ENCODE peak calls at places on chromosomes 16 and 17, in four cellular contexts. S, H, O and Y are unnamed samples.

GRCh38 chr17:67366193-67367157 is at the start of gene PSMD12:
- DNase-seq in S (peak; percentile 96), H (peak; percentile 96), O (peak; percentile 88), Y (peak; percentile 97)

GRCh38 chr17:67211742-67212141 is 33.3 kb downstream of the HELZ start:
- DNase-seq in S (no peak), H (peak; percentile 69), O (no peak), Y (no peak)

GRCh38 chr17:80818871-80819270 is 172.8 kb upstream of the CHMP6 start:
- DNase-seq in S (no peak), H (no peak), O (no peak), Y (no peak)

GRCh38 chr17:16419929-16420271 is 4.5 kb downstream of the TRPV2 start:
- DNase-seq in S (peak; percentile 71), H (peak; percentile 89), O (no peak), Y (no peak)

GRCh38 chr17:6070895-6071511 is 824 bp downstream of the WSCD1 start:
- DNase-seq in S (no peak), H (peak; percentile 70), O (no peak), Y (no peak)

GRCh38 chr16:69193860-69194259 is 6.9 kb downstream of the SNTB2 start:
- DNase-seq in S (no peak), H (peak; percentile 50), O (no peak), Y (no peak)

GRCh38 chr17:57650548-57650947 is 94.6 kb downstream of the CCDC182 start:
- DNase-seq in S (no peak), H (no peak), O (no peak), Y (no peak)

GRCh38 chr17:38693700-38694329 is 11.3 kb upstream of the MLLT6 start:
- DNase-seq in S (no peak), H (peak; percentile 78), O (no peak), Y (no peak)

GRCh38 chr17:6172642-6173330 is 102.6 kb downstream of the WSCD1 start:
- DNase-seq in S (no peak), H (no peak), O (no peak), Y (no peak)

GRCh38 chr16:84840687-84841627 is 21.2 kb downstream of the CRISPLD2 start:
- DNase-seq in S (no peak), H (no peak), O (no peak), Y (no peak)

GRCh38 chr16:26149661-26150060 is 457.9 kb downstream of the HS3ST4 start:
- DNase-seq in S (no peak), H (no peak), O (no peak), Y (no peak)

GRCh38 chr16:73177896-73178295 is 130.0 kb upstream of the ZFHX3 start:
- DNase-seq in S (no peak), H (no peak), O (no peak), Y (peak; percentile 27)

GRCh38 chr16:87448866-87449265 is 44.0 kb downstream of the ZCCHC14 start:
- DNase-seq in S (no peak), H (no peak), O (no peak), Y (no peak)

GRCh38 chr16:74249281-74249680 is 47.3 kb upstream of the PSMD7 start:
- DNase-seq in S (peak; percentile 10), H (no peak), O (no peak), Y (no peak)

GRCh38 chr17:74531231-74531761 is at the start of gene CD300LB:
- DNase-seq in S (no peak), H (no peak), O (no peak), Y (peak; percentile 71)

GRCh38 chr17:64773836-64774761 is 112.0 kb upstream of the SMURF2 start:
- DNase-seq in S (peak; percentile 69), H (peak; percentile 76), O (peak; percentile 88), Y (peak; percentile 79)

GRCh38 chr17:71402661-71403141 is 718.1 kb upstream of the SOX9 start:
- DNase-seq in S (no peak), H (peak; percentile 11), O (no peak), Y (no peak)

GRCh38 chr16:86199871-86200700 is 301.1 kb downstream of the IRF8 start:
- DNase-seq in S (no peak), H (no peak), O (no peak), Y (no peak)

GRCh38 chr17:80561541-80562114 is 17.0 kb downstream of the RPTOR start:
- DNase-seq in S (no peak), H (no peak), O (no peak), Y (no peak)

GRCh38 chr17:37710344-37710886 is 34.4 kb downstream of the HNF1B start:
- DNase-seq in S (peak; percentile 9), H (peak; percentile 49), O (peak; percentile 71), Y (no peak)

GRCh38 chr17:43880420-43880991 is 26.8 kb downstream of the MPP2 start:
- DNase-seq in S (peak; percentile 42), H (peak; percentile 12), O (peak; percentile 79), Y (no peak)

GRCh38 chr16:50210266-50211038 is 55.9 kb upstream of the ADCY7 start:
- DNase-seq in S (peak; percentile 84), H (peak; percentile 92), O (peak; percentile 74), Y (peak; percentile 90)

GRCh38 chr17:81440511-81441244 is 45.4 kb downstream of the BAHCC1 start:
- DNase-seq in S (peak; percentile 47), H (no peak), O (peak; percentile 84), Y (no peak)

GRCh38 chr17:78223061-78223460 is 8.4 kb upstream of the TMEM235 start:
- DNase-seq in S (no peak), H (no peak), O (no peak), Y (no peak)

GRCh38 chr16:46712911-46713310 is 23.5 kb downstream of the ORC6 start:
- DNase-seq in S (no peak), H (no peak), O (no peak), Y (no peak)

GRCh38 chr16:1401061-1401757 is 13.3 kb downstream of the UNKL start:
- DNase-seq in S (no peak), H (no peak), O (no peak), Y (no peak)
- TF ChIP-seq CTCF in S (no peak), H (no peak), O (no peak), Y (no peak)

DNA sequence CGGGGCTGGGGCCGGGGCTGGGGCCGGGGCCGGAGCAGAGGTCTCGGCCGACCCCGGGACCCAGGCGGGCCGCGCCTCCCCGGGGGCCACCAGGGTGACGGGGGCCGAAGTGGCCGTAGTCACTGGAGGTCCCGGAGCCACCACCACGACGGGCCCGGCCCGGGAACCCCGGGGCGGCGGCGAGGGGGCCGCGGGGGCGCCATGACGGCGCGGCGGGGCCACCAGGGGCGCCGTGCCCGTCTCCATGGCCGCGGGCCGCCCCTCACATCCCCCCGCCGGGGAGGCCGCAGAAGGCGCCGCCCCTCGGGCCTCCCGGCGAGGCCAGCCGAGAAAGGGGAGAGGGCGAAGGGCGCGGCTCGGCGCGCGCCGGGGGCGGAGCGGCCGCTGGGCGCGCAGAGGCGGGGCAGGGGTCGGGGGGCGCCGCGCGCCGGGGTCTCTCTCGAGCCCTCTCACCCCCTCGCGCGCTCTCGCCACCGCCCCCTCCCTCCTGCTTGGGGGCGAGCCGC is 303 bp downstream of the TBC1D10B start:
- DNase-seq in S (no peak), H (no peak), O (no peak), Y (no peak)
- TF ChIP-seq CTCF in S (no peak), H (no peak), O (no peak), Y (no peak)

GRCh38 chr16:27237229-27238015 is 31.1 kb downstream of the NSMCE1 start:
- DNase-seq in S (peak; percentile 76), H (peak; percentile 55), O (no peak), Y (no peak)

GRCh38 chr16:27238591-27238990 is 30.0 kb downstream of the NSMCE1 start:
- DNase-seq in S (no peak), H (no peak), O (no peak), Y (no peak)

GRCh38 chr16:27239026-27239425 is 29.5 kb downstream of the NSMCE1 start:
- DNase-seq in S (no peak), H (no peak), O (no peak), Y (no peak)

GRCh38 chr16:27236635-27237228 is 31.8 kb downstream of the NSMCE1 start:
- DNase-seq in S (no peak), H (no peak), O (no peak), Y (no peak)

GRCh38 chr16:27238016-27238587 is 30.5 kb downstream of the NSMCE1 start:
- DNase-seq in S (no peak), H (no peak), O (no peak), Y (no peak)
- TF ChIP-seq CTCF in S (no peak), H (no peak), O (no peak), Y (no peak)

GRCh38 chr16:51376080-51376479 is 225.0 kb upstream of the SALL1 start:
- DNase-seq in S (no peak), H (no peak), O (no peak), Y (no peak)
- TF ChIP-seq CTCF in S (no peak), H (no peak), O (peak; percentile 21), Y (no peak)

GRCh38 chr16:68085259-68086071 is at the start of gene NFATC3:
- DNase-seq in S (peak; percentile 99), H (peak; percentile 99), O (peak; percentile 98), Y (peak; percentile 99)
- TF ChIP-seq CTCF in S (no peak), H (no peak), O (no peak), Y (no peak)

GRCh38 chr16:22814330-22815105 is 556 bp downstream of the HS3ST2 start:
- DNase-seq in S (no peak), H (peak; percentile 69), O (peak; percentile 66), Y (no peak)

GRCh38 chr16:22813946-22814325 is at the start of gene HS3ST2:
- DNase-seq in S (no peak), H (peak; percentile 93), O (peak; percentile 65), Y (no peak)

GRCh38 chr16:22816475-22816874 is 2.5 kb downstream of the HS3ST2 start:
- DNase-seq in S (no peak), H (peak; percentile 73), O (no peak), Y (no peak)

GRCh38 chr16:22815863-22816262 is 1.9 kb downstream of the HS3ST2 start:
- DNase-seq in S (no peak), H (peak; percentile 19), O (no peak), Y (no peak)

GRCh38 chr16:22813223-22813945 is 578 bp upstream of the HS3ST2 start:
- DNase-seq in S (peak; percentile 12), H (peak; percentile 89), O (peak; percentile 92), Y (no peak)
- TF ChIP-seq CTCF in S (peak; percentile 27), H (peak; percentile 91), O (peak; percentile 68), Y (peak; percentile 55)

GRCh38 chr17:15029469-15029868 is 235.7 kb downstream of the PMP22 start:
- DNase-seq in S (no peak), H (no peak), O (no peak), Y (no peak)
- TF ChIP-seq CTCF in S (no peak), H (no peak), O (no peak), Y (no peak)